ENCODE peak calls at places on chromosomes 2 and 18, in ten cellular contexts. P is Peyer's patch, W is nephron progenitor cell, F is pancreas, R is A549, B is body of pancreas, J is endothelial cell of umbilical vein, U is astrocyte of the spinal cord, T is cardiac muscle cell, D is psoas muscle. L is an unnamed sample.

GRCh38 chr2:221529943-221530652 is 42.0 kb downstream of the EPHA4 start:
- DNase-seq in W (no peak), R (no peak), P (no peak), B (no peak), T (no peak), J (peak), U (peak), F (no peak), D (no peak), L (no peak)

GRCh38 chr2:141317986-141318385 is 812.8 kb downstream of the LRP1B start:
- DNase-seq in T (no peak), U (peak), F (no peak), R (no peak), D (no peak), W (no peak), B (no peak), P (no peak), J (no peak), L (no peak)

GRCh38 chr2:43736637-43737036 is 37.2 kb upstream of the DYNC2LI1 start:
- DNase-seq in D (no peak), R (no peak), T (no peak), U (no peak), B (no peak), J (no peak), W (no peak), F (no peak), P (no peak), L (no peak)

GRCh38 chr2:195486520-195486919 is 170.5 kb upstream of the SLC39A10 start:
- DNase-seq in R (no peak), P (no peak), B (no peak), T (no peak), J (no peak), U (peak), W (no peak), F (no peak), D (no peak), L (no peak)

GRCh38 chr2:197086500-197086899 is 160.0 kb upstream of the PGAP1 start:
- DNase-seq in W (no peak), B (no peak), U (no peak), J (no peak), F (no peak), D (no peak), T (no peak), R (no peak), P (no peak), L (peak)

GRCh38 chr2:240127351-240127750 is 8.8 kb downstream of the COPS9 start:
- DNase-seq in D (no peak), U (no peak), F (no peak), B (no peak), J (no peak), T (no peak), W (no peak), P (peak), R (no peak), L (no peak)

GRCh38 chr2:238754259-238754658 is 93.6 kb upstream of the TWIST2 start:
- DNase-seq in D (no peak), J (no peak), B (no peak), R (no peak), T (no peak), W (no peak), P (no peak), U (no peak), F (no peak), L (no peak)

GRCh38 chr2:42372801-42373200 is 11.8 kb upstream of the COX7A2L start:
- DNase-seq in B (no peak), F (no peak), D (no peak), T (no peak), U (no peak), R (no peak), J (no peak), W (no peak), P (no peak), L (no peak)

GRCh38 chr2:102094917-102095316 is 47.6 kb upstream of the IL1R1 start:
- DNase-seq in R (no peak), W (no peak), D (peak), P (no peak), J (peak), U (peak), F (no peak), B (no peak), T (no peak), L (peak)

GRCh38 chr2:237889016-237889415 is 29.6 kb downstream of the RAMP1 start:
- DNase-seq in B (no peak), U (no peak), R (no peak), D (no peak), P (no peak), J (no peak), F (no peak), W (no peak), T (no peak), L (no peak)

GRCh38 chr18:37244618-37245017 is 321.0 kb downstream of the CELF4 start:
- DNase-seq in W (no peak), J (no peak), B (no peak), P (peak), T (no peak), D (no peak), U (no peak), R (no peak), F (no peak), L (no peak)

GRCh38 chr2:228681426-228681825 is 499.9 kb upstream of the SPHKAP start:
- DNase-seq in T (peak), R (no peak), W (no peak), F (no peak), D (no peak), B (peak), U (peak), J (no peak), P (no peak), L (no peak)

DNA sequence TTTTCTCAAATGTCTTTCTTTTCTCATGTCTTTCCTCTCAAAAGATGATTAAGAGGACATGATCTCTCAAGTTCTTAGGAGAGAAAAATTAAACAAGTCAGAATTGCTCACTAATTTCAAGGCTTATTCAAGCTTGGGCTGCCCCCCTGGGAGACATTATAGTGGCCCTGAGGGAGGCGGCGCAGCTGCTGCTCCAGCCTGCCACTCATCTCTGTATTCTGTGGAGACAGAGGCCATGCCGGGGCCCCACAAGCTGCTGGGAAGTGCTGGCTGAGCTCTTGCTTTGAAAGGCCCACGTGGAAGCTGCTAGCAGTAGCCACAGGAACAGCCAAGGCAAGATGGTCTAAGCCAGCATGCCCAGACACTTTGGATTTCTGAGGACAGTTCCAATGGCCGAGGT is 267.4 kb downstream of the LNPK start:
- DNase-seq in J (no peak), T (no peak), F (no peak), R (no peak), D (no peak), P (no peak), W (peak), U (no peak), B (no peak), L (no peak)
- TF ChIP-seq CTCF in J (no peak), T (no peak), F (no peak), R (no peak), D (no peak), P (no peak), W (no peak), U (no peak), B (no peak), L (no peak)

DNA sequence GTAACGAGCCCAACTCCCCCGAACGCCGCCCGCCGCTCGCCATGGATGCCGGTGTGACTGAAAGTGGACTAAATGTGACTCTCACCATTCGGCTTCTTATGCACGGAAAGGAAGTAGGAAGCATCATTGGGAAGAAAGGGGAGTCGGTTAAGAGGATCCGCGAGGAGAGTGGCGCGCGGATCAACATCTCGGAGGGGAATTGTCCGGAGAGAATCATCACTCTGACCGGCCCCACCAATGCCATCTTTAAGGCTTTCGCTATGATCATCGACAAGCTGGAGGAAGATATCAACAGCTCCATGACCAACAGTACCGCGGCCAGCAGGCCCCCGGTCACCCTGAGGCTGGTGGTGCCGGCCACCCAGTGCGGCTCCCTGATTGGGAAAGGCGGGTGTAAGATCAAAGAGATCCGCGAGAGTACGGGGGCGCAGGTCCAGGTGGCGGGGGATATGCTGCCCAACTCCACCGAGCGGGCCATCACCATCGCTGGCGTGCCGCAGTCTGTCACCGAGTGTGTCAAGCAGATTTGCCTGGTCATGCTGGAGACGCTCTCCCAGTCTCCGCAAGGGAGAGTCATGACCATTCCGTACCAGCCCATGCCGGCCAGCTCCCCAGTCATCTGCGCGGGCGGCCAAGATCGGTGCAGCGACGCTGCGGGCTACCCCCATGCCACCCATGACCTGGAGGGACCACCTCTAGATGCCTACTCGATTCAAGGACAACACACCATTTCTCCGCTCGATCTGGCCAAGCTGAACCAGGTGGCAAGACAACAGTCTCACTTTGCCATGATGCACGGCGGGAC is 628 bp downstream of the PCBP1 start:
- DNase-seq in R (peak), U (peak), D (peak), W (peak), F (peak), B (peak), J (peak), P (peak), T (peak), L (peak)
- TF ChIP-seq CTCF in R (no peak), U (no peak), D (peak), W (no peak), F (no peak), B (peak), J (no peak), P (no peak), T (no peak), L (no peak)

GRCh38 chr2:28619213-28620196 is 123.6 kb downstream of the PLB1 start:
- DNase-seq in D (no peak), W (no peak), B (no peak), P (no peak), F (no peak), T (no peak), R (no peak), J (no peak), U (peak), L (no peak)

GRCh38 chr2:28622101-28622499 is 126.2 kb downstream of the PLB1 start:
- DNase-seq in F (no peak), J (no peak), B (no peak), R (no peak), D (no peak), W (no peak), T (no peak), U (no peak), P (no peak), L (no peak)

GRCh38 chr2:28620371-28620793 is 124.5 kb downstream of the PLB1 start:
- DNase-seq in B (no peak), R (no peak), P (no peak), J (no peak), F (no peak), T (no peak), U (no peak), D (no peak), W (no peak), L (no peak)

GRCh38 chr2:28620801-28621171 is 124.9 kb downstream of the PLB1 start:
- DNase-seq in P (no peak), U (no peak), R (no peak), J (no peak), F (no peak), B (no peak), W (no peak), T (no peak), D (no peak), L (no peak)

GRCh38 chr2:28621172-28622100 is 125.6 kb downstream of the PLB1 start:
- DNase-seq in D (peak), P (peak), J (peak), T (peak), W (peak), U (peak), R (peak), F (peak), B (peak), L (peak)
- TF ChIP-seq CTCF in D (no peak), P (peak), J (peak), T (peak), W (no peak), U (peak), R (peak), F (peak), B (peak), L (peak)

GRCh38 chr18:73842795-73843394 is 304.7 kb downstream of the FBXO15 start:
- DNase-seq in U (peak), T (peak), D (peak), R (peak), J (no peak), B (peak), W (peak), F (peak), P (no peak), L (no peak)
- TF ChIP-seq CTCF in U (peak), T (peak), D (peak), R (peak), J (peak), B (peak), W (peak), F (peak), P (peak), L (peak)

GRCh38 chr2:223601932-223602676 is at the start of gene SCG2:
- DNase-seq in J (peak), B (peak), W (peak), U (peak), P (no peak), R (peak), D (peak), F (peak), T (peak), L (peak)
- TF ChIP-seq CTCF in J (no peak), B (peak), W (no peak), U (peak), P (peak), R (peak), D (peak), F (peak), T (peak), L (no peak)

DNA sequence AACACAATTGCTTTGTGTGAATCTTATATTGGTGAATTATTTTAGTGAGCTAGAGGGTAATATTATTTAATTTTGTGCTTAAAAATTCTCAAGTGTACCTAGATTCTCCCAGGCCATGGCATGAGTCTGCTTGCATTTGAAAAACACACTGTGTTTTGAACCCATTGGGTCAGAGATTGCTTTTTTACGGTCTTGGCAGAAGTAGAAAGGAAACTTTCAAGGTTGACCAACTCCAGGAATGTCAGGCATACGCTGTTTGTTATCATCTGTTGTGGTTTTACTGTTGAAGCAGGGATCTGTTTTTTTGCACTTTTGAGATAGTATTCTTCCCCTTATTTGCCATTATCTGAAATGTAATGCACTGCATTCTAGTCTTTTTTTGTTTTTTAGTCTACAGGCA is 377.4 kb downstream of the RPRM start:
- DNase-seq in U (no peak), F (no peak), P (no peak), W (no peak), B (no peak), T (peak), J (no peak), D (no peak), R (no peak), L (no peak)
- TF ChIP-seq CTCF in U (no peak), F (no peak), P (no peak), W (no peak), B (no peak), T (no peak), J (no peak), D (no peak), R (no peak), L (no peak)

GRCh38 chr2:47072728-47073191 is 82.3 kb downstream of the STPG4 start:
- DNase-seq in B (no peak), U (no peak), J (no peak), R (no peak), W (no peak), T (no peak), D (peak), P (no peak), F (no peak), L (peak)
- TF ChIP-seq CTCF in B (no peak), U (no peak), J (no peak), R (no peak), W (no peak), T (no peak), D (no peak), P (no peak), F (no peak), L (no peak)

L was measured in CD14-positive monocyte.